ENCODE peak calls at places on chromosome 19, in six cellular contexts. R, W, Y, H, B and Z are unnamed samples.

GRCh38 chr19:41960973-41961372 is 1.9 kb upstream of the RABAC1 start:
- DNase-seq in R (no peak), W (no peak), Y (no peak), H (no peak), B (no peak), Z (no peak)

GRCh38 chr19:1157931-1158884 is 15.9 kb downstream of the SBNO2 start:
- DNase-seq in R (no peak), W (no peak), Y (no peak), H (no peak), B (no peak), Z (no peak)

GRCh38 chr19:42096255-42096837 is 20.4 kb downstream of the ZNF574 start:
- DNase-seq in R (no peak), W (no peak), Y (no peak), H (no peak), B (no peak), Z (no peak)

GRCh38 chr19:38655148-38655824 is 7.8 kb downstream of the ACTN4 start:
- DNase-seq in R (no peak), W (no peak), Y (no peak), H (no peak), B (no peak), Z (no peak)

GRCh38 chr19:21704320-21704719 is 63.1 kb downstream of the ZNF100 start:
- DNase-seq in R (no peak), W (no peak), Y (no peak), H (no peak), B (no peak), Z (no peak)

GRCh38 chr19:3409346-3410064 is 43.1 kb downstream of the NFIC start:
- DNase-seq in R (peak), W (peak), Y (no peak), H (peak), B (no peak), Z (peak)

GRCh38 chr19:1189419-1189818 is 15.4 kb upstream of the SBNO2 start:
- DNase-seq in R (no peak), W (no peak), Y (no peak), H (no peak), B (no peak), Z (no peak)

GRCh38 chr19:3283886-3284657 is 59.6 kb downstream of the CELF5 start:
- DNase-seq in R (no peak), W (no peak), Y (no peak), H (no peak), B (no peak), Z (no peak)

GRCh38 chr19:15863272-15863671 is 34.6 kb downstream of the CYP4F2 start:
- DNase-seq in R (no peak), W (no peak), Y (no peak), H (no peak), B (no peak), Z (no peak)

GRCh38 chr19:5480427-5480836 is 25.2 kb downstream of the ZNRF4 start:
- DNase-seq in R (no peak), W (no peak), Y (no peak), H (no peak), B (no peak), Z (no peak)

GRCh38 chr19:11197291-11198174 is at the start of gene KANK2:
- DNase-seq in R (peak), W (peak), Y (peak), H (peak), B (no peak), Z (peak)

GRCh38 chr19:52962394-52963228 is at the start of gene ZNF816:
- DNase-seq in R (peak), W (peak), Y (peak), H (peak), B (peak), Z (peak)

GRCh38 chr19:35655600-35655999 is 7.5 kb downstream of the COX6B1 start:
- DNase-seq in R (no peak), W (no peak), Y (no peak), H (no peak), B (no peak), Z (no peak)

GRCh38 chr19:50626011-50626410 is 13.7 kb downstream of the SYT3 start:
- DNase-seq in R (no peak), W (no peak), Y (no peak), H (no peak), B (no peak), Z (no peak)

GRCh38 chr19:55484571-55485438 is at the start of gene NAT14:
- DNase-seq in R (peak), W (peak), Y (no peak), H (peak), B (no peak), Z (no peak)

GRCh38 chr19:39969681-39970423 is 1.1 kb upstream of the PSMC4 start:
- DNase-seq in R (no peak), W (no peak), Y (no peak), H (no peak), B (no peak), Z (no peak)

GRCh38 chr19:3556978-3557460 is 367 bp downstream of the MFSD12 start:
- DNase-seq in R (no peak), W (no peak), Y (no peak), H (no peak), B (no peak), Z (no peak)

GRCh38 chr19:39070888-39071287 is 13.3 kb upstream of the ACP7 start:
- DNase-seq in R (no peak), W (no peak), Y (no peak), H (no peak), B (no peak), Z (no peak)

GRCh38 chr19:1465191-1466016 is 13.6 kb downstream of the C19orf25 start:
- DNase-seq in R (peak), W (no peak), Y (no peak), H (no peak), B (no peak), Z (no peak)

GRCh38 chr19:33428627-33429013 is 55.1 kb downstream of the CEBPG start:
- DNase-seq in R (no peak), W (no peak), Y (no peak), H (no peak), B (no peak), Z (no peak)

DNA sequence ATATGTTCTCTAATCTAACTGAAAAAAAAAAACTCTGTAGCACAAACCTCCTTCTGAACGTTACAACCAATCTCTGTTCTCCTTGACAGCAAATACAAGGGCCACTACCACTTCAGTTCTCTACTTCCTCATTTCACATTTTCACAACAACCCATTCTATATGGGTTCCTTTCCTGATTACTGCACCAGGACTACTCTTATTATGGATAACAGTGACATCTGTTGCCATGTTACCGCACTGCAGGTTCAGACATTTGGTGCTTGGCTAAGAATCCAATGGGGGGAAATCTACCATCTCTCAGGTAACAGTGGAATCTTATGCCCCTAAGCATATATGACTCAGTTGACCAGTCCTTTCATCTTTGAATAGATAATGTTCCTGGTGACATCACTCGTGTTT is 11.6 kb upstream of the FPR3 start:
- DNase-seq in R (no peak), W (no peak), Y (no peak), H (no peak), B (no peak), Z (peak)
- TF ChIP-seq CTCF in R (peak), W (no peak), Y (no peak), H (peak), B (no peak), Z (no peak)

DNA sequence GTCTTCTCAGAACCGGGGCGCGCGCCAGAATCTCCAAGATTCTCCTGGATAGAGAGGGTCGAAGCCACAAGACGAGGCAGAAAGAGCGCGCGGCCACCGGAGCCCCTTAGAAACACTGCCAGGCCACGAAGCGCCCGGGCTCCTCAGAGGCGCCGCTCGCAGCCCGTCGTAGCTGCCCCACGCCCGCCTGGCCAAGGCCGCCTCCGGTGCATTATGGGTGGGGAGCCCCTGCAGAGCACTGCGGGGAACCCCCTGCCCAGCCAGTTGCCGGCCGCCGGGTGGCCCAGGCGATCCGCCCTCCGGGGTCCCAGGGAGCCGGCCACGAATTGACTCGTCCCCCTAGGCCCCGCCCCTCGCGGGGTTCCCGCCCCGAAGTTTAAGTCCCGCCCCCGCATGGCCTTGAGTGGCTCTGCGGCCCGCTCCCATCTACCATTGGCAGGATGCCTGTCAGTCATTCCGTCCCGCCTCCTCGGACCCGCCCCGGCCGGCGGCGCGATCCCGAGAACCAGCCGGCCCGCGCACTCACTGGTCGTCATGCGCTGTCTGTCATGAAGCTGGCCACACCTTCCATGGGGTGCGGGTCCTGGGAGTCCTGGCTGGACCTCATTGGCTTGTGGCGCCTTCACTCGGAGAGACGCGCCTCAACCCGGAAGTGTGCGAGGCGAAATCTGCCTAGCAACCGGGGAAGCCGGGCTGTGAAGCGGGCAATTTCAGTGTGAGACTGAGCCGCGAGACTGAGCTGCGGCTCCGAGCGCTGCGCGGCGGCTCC is 20.2 kb upstream of the GATAD2A start:
- DNase-seq in R (peak), W (peak), Y (peak), H (peak), B (peak), Z (peak)
- TF ChIP-seq CTCF in R (peak), W (peak), Y (no peak), H (peak), B (peak), Z (peak)

GRCh38 chr19:13260883-13261653 is 110.9 kb downstream of the IER2 start:
- DNase-seq in R (no peak), W (no peak), Y (no peak), H (no peak), B (peak), Z (no peak)
- TF ChIP-seq CTCF in R (no peak), W (no peak), Y (no peak), H (no peak), B (no peak), Z (no peak)

GRCh38 chr19:10155834-10156233 is 36.1 kb upstream of the EIF3G start:
- DNase-seq in R (no peak), W (no peak), Y (no peak), H (no peak), B (no peak), Z (no peak)
- TF ChIP-seq CTCF in R (no peak), W (no peak), Y (no peak), H (no peak), B (no peak), Z (no peak)

GRCh38 chr19:47353307-47353712 is 4.2 kb downstream of the DHX34 start:
- DNase-seq in R (peak), W (no peak), Y (no peak), H (peak), B (no peak), Z (no peak)

GRCh38 chr19:47356900-47357299 is 7.8 kb downstream of the DHX34 start:
- DNase-seq in R (no peak), W (no peak), Y (no peak), H (no peak), B (no peak), Z (no peak)

GRCh38 chr19:47362321-47362720 is 13.2 kb downstream of the DHX34 start:
- DNase-seq in R (no peak), W (no peak), Y (no peak), H (no peak), B (no peak), Z (no peak)

GRCh38 chr19:47363758-47364529 is 14.8 kb downstream of the DHX34 start:
- DNase-seq in R (no peak), W (no peak), Y (no peak), H (no peak), B (no peak), Z (no peak)

GRCh38 chr19:47357788-47358680 is 8.9 kb downstream of the DHX34 start:
- DNase-seq in R (no peak), W (no peak), Y (no peak), H (no peak), B (no peak), Z (no peak)
- TF ChIP-seq CTCF in R (no peak), W (no peak), Y (no peak), H (no peak), B (no peak), Z (no peak)

DNA sequence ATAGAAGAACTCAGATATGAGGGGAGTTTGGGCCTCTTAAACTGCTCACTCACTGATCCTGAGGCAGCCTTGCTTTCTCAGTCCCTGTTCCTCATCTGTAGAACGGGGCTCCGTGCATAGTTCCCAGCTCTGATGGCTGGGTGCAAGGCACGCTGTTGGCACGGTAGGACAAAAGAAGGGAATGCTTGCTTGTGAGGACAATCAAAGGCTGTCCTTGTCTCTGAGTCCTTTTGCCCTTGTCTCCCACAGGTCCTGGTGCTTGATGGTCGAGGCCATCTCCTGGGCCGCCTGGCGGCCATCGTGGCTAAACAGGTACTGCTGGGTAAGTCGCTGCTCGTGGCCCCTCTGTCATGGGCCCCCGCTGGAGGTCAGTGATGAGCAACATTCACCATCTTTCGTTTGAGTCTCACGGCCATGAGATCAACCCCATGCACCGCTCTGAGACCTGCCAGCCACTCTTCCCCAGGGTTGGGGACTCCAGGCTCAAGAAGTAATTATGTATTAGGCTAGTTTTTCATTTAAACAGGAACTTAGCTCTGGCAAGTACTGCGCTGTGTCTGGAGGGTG is 2.3 kb downstream of the RPL13A start:
- DNase-seq in R (no peak), W (no peak), Y (no peak), H (no peak), B (no peak), Z (no peak)
- TF ChIP-seq CTCF in R (no peak), W (no peak), Y (no peak), H (no peak), B (no peak), Z (no peak)

DNA sequence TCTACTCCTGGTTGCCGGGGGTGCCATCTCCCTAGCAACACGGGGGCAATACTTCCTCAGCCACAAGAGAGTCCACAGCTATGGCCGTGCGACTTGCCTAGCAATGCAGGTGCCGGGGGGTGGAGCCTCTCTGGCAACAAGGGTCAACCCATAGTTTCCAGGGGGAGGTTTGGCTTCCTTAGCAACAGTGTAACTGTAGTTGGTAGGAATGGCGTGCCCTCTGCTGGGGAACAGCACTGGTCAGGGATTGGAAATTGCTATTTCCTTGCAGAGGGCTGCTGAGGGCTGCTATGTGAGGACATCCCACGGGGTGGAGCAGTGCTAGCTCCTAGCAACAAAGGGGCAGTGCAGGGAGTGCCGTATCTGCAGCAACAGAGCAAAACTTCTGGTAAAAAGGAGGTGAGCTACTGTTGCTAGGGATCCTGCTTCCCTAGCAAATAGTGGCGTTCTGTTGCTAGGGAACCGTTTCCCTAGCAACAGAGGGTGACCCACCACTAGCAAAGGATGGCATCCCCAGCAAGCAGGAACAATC is 7.0 kb upstream of the TMC4 start:
- DNase-seq in R (no peak), W (no peak), Y (no peak), H (no peak), B (no peak), Z (no peak)
- TF ChIP-seq CTCF in R (peak), W (no peak), Y (no peak), H (no peak), B (peak), Z (no peak)

GRCh38 chr19:31356587-31357314 is 7.5 kb upstream of the TSHZ3 start:
- DNase-seq in R (peak), W (no peak), Y (no peak), H (no peak), B (no peak), Z (no peak)
- TF ChIP-seq CTCF in R (peak), W (no peak), Y (peak), H (peak), B (no peak), Z (peak)